ENCODE peak calls at places on chromosomes 13 and 19, in six cellular contexts. One of them, this sample, is unnamed.

GRCh38 chr13:30744686-30745085 is 9.3 kb downstream of the ALOX5AP start:
- DNase-seq in ACHN: no peak
- DNase-seq in activated naive CD8-positive, alpha-beta T cell treated with anti-CD3 and anti-CD28 coated beads for 36 hours: no peak
- DNase-seq in EL: no peak
- DNase-seq in NCI-H187: no peak
- DNase-seq in AG09309: no peak
- DNase-seq in this sample: no peak

GRCh38 chr19:13537454-13537853 is 31.2 kb upstream of the CACNA1A start:
- DNase-seq in ACHN: no peak
- DNase-seq in activated naive CD8-positive, alpha-beta T cell treated with anti-CD3 and anti-CD28 coated beads for 36 hours: no peak
- DNase-seq in EL: no peak
- DNase-seq in NCI-H187: no peak
- DNase-seq in AG09309: no peak
- DNase-seq in this sample: no peak

GRCh38 chr19:16234552-16235445 is 37.1 kb downstream of the AP1M1 start:
- DNase-seq in ACHN: no peak
- DNase-seq in activated naive CD8-positive, alpha-beta T cell treated with anti-CD3 and anti-CD28 coated beads for 36 hours: no peak
- DNase-seq in EL: no peak
- DNase-seq in NCI-H187: no peak
- DNase-seq in AG09309: no peak
- DNase-seq in this sample: no peak

GRCh38 chr19:44820648-44821609 is 12.0 kb downstream of the BCAM start:
- DNase-seq in ACHN: no peak
- DNase-seq in activated naive CD8-positive, alpha-beta T cell treated with anti-CD3 and anti-CD28 coated beads for 36 hours: no peak
- DNase-seq in EL: no peak
- DNase-seq in NCI-H187: no peak
- DNase-seq in AG09309: no peak
- DNase-seq in this sample: no peak

GRCh38 chr19:33064117-33064777 is 441 bp downstream of the RHPN2 start:
- DNase-seq in ACHN: peak; percentile 30
- DNase-seq in activated naive CD8-positive, alpha-beta T cell treated with anti-CD3 and anti-CD28 coated beads for 36 hours: peak; percentile 38
- DNase-seq in EL: peak; percentile 34
- DNase-seq in NCI-H187: no peak
- DNase-seq in AG09309: no peak
- DNase-seq in this sample: no peak

GRCh38 chr13:51070005-51070649 is 40.9 kb downstream of the C13orf42 start:
- DNase-seq in ACHN: peak; percentile 75
- DNase-seq in activated naive CD8-positive, alpha-beta T cell treated with anti-CD3 and anti-CD28 coated beads for 36 hours: peak; percentile 68
- DNase-seq in EL: peak; percentile 65
- DNase-seq in NCI-H187: peak; percentile 91
- DNase-seq in AG09309: peak; percentile 39
- DNase-seq in this sample: peak; percentile 32

GRCh38 chr19:35140898-35141626 is 2.0 kb upstream of the FXYD7 start:
- DNase-seq in ACHN: peak; percentile 86
- DNase-seq in activated naive CD8-positive, alpha-beta T cell treated with anti-CD3 and anti-CD28 coated beads for 36 hours: peak; percentile 96
- DNase-seq in EL: peak; percentile 89
- DNase-seq in NCI-H187: no peak
- DNase-seq in AG09309: no peak
- DNase-seq in this sample: peak; percentile 97

GRCh38 chr13:45728759-45729158 is 26.6 kb downstream of the CBY2 start:
- DNase-seq in ACHN: no peak
- DNase-seq in activated naive CD8-positive, alpha-beta T cell treated with anti-CD3 and anti-CD28 coated beads for 36 hours: no peak
- DNase-seq in EL: peak; percentile 10
- DNase-seq in NCI-H187: no peak
- DNase-seq in AG09309: no peak
- DNase-seq in this sample: no peak

GRCh38 chr13:69997061-69997460 is 110.6 kb upstream of the ATXN8OS start:
- DNase-seq in ACHN: no peak
- DNase-seq in activated naive CD8-positive, alpha-beta T cell treated with anti-CD3 and anti-CD28 coated beads for 36 hours: no peak
- DNase-seq in EL: no peak
- DNase-seq in NCI-H187: no peak
- DNase-seq in AG09309: no peak
- DNase-seq in this sample: no peak

This sample was measured in effector memory CD4-positive, alpha-beta T cell.